ENCODE peak calls at places on chromosomes 2 and 18, in six cellular contexts. P is Peyer's patch, W is AG04450, J is lower lobe of right lung, Z is epithelial cell of esophagus, R is HFFc6. Q is an unnamed sample.

GRCh38 chr2:100205128-100205527 is 62.7 kb upstream of the AFF3 start:
- DNase-seq in P (no peak), W (no peak), J (no peak), Z (no peak), R (no peak), Q (no peak)

GRCh38 chr2:170679607-170680079 is 35.5 kb upstream of the SP5 start:
- DNase-seq in P (peak), W (no peak), J (no peak), Z (peak), R (no peak), Q (no peak)

GRCh38 chr2:200913654-200914053 is 24.5 kb downstream of the NIF3L1 start:
- DNase-seq in P (no peak), W (no peak), J (no peak), Z (peak), R (peak), Q (peak)

GRCh38 chr2:151374426-151374825 is 17.0 kb downstream of the TNFAIP6 start:
- DNase-seq in P (no peak), W (peak), J (no peak), Z (peak), R (peak), Q (peak)

GRCh38 chr18:8526316-8526715 is 82.9 kb upstream of the RAB12 start:
- DNase-seq in P (no peak), W (no peak), J (no peak), Z (no peak), R (no peak), Q (no peak)

GRCh38 chr2:20595439-20596192 is 55.3 kb downstream of the HS1BP3 start:
- DNase-seq in P (peak), W (no peak), J (peak), Z (peak), R (peak), Q (peak)

GRCh38 chr18:34084635-34085034 is 140.1 kb downstream of the NOL4 start:
- DNase-seq in P (no peak), W (no peak), J (no peak), Z (no peak), R (no peak), Q (no peak)

GRCh38 chr2:10554961-10555809 is 107.1 kb upstream of the ODC1 start:
- DNase-seq in P (peak), W (no peak), J (no peak), Z (no peak), R (no peak), Q (no peak)

GRCh38 chr2:84435331-84436081 is 23.6 kb downstream of the SUCLG1 start:
- DNase-seq in P (no peak), W (peak), J (no peak), Z (no peak), R (peak), Q (peak)

GRCh38 chr2:134512734-134513467 is 205.9 kb downstream of the TMEM163 start:
- DNase-seq in P (no peak), W (no peak), J (no peak), Z (peak), R (no peak), Q (no peak)

GRCh38 chr2:111975053-111975552 is 76.7 kb downstream of the MERTK start:
- DNase-seq in P (peak), W (peak), J (no peak), Z (peak), R (peak), Q (peak)

GRCh38 chr2:152508446-152508845 is 173.5 kb downstream of the FMNL2 start:
- DNase-seq in P (no peak), W (peak), J (no peak), Z (peak), R (no peak), Q (peak)

GRCh38 chr2:184372484-184372883 is 225.8 kb upstream of the ZNF804A start:
- DNase-seq in P (no peak), W (no peak), J (no peak), Z (no peak), R (no peak), Q (no peak)

GRCh38 chr18:53416985-53417384 is 807.5 kb downstream of the MBD2 start:
- DNase-seq in P (no peak), W (no peak), J (no peak), Z (no peak), R (no peak), Q (peak)

GRCh38 chr2:121960251-121960650 is 204.8 kb downstream of the TSN start:
- DNase-seq in P (no peak), W (no peak), J (no peak), Z (no peak), R (no peak), Q (no peak)

GRCh38 chr2:39512434-39512935 is 75.4 kb upstream of the MAP4K3 start:
- DNase-seq in P (no peak), W (no peak), J (no peak), Z (no peak), R (peak), Q (no peak)

GRCh38 chr2:182649316-182649715 is 66.7 kb upstream of the DNAJC10 start:
- DNase-seq in P (no peak), W (no peak), J (no peak), Z (peak), R (peak), Q (peak)

GRCh38 chr18:51151568-51152511 is 45.6 kb downstream of the MEX3C start:
- DNase-seq in P (peak), W (no peak), J (no peak), Z (no peak), R (no peak), Q (no peak)

GRCh38 chr2:218622606-218623238 is 15.0 kb downstream of the PLCD4 start:
- DNase-seq in P (no peak), W (no peak), J (no peak), Z (no peak), R (peak), Q (no peak)

GRCh38 chr2:3204451-3204850 is 173.2 kb downstream of the EIPR1 start:
- DNase-seq in P (no peak), W (no peak), J (no peak), Z (no peak), R (no peak), Q (no peak)

GRCh38 chr2:222950886-222951285 is 90.0 kb downstream of the ACSL3 start:
- DNase-seq in P (no peak), W (peak), J (no peak), Z (peak), R (peak), Q (peak)

GRCh38 chr2:202375006-202375610 is 1.0 kb upstream of the BMPR2 start:
- DNase-seq in P (peak), W (peak), J (peak), Z (peak), R (peak), Q (peak)
- TF ChIP-seq CTCF in P (no peak), W (peak), J (no peak), Z (no peak), R (peak), Q (no peak)

GRCh38 chr2:105989070-105989469 is 205.0 kb downstream of the UXS1 start:
- DNase-seq in P (no peak), W (no peak), J (no peak), Z (no peak), R (no peak), Q (no peak)

DNA sequence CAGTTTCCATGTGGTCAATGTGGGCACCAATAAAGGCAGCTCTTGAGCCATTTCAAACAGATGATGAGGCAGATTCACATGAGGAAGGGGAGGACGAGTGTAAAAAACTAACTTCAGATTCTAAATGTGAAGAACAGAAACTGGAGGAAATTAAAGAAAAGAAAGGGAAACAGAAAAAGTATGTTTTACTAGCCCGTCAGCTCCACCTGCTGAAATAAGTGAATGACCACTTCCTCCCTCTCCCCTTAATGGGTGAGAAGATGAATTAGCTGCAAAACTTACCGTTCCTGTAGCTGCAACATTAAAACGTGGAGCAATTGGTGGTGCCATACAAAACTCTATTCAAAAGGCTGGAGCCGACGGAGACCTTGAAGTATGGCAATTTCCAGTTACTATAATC is 203.5 kb downstream of the UXS1 start:
- DNase-seq in P (no peak), W (no peak), J (no peak), Z (no peak), R (no peak), Q (no peak)
- TF ChIP-seq CTCF in P (no peak), W (no peak), J (no peak), Z (no peak), R (no peak), Q (no peak)

DNA sequence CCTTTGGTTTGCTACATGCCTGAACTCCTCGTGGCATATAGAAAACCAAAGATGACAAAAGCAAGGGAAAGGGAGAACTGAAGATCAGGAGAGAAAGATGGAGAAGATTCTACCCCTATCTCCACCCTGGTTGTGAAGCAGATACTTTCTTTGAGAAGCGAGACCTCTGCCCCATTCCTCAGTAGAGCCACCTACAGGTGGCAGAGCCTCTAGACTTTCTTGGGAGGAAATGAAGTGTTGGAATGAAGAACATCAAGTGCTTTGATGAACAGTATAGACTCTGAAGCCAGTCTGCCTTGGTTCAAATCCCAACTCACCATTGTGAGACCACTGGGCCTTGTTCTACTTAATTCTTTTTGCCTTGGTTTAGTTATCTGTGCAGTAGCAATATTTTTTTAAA is 348.8 kb upstream of the ETAA1 start:
- DNase-seq in P (no peak), W (no peak), J (no peak), Z (no peak), R (no peak), Q (no peak)
- TF ChIP-seq CTCF in P (no peak), W (no peak), J (no peak), Z (no peak), R (peak), Q (no peak)

DNA sequence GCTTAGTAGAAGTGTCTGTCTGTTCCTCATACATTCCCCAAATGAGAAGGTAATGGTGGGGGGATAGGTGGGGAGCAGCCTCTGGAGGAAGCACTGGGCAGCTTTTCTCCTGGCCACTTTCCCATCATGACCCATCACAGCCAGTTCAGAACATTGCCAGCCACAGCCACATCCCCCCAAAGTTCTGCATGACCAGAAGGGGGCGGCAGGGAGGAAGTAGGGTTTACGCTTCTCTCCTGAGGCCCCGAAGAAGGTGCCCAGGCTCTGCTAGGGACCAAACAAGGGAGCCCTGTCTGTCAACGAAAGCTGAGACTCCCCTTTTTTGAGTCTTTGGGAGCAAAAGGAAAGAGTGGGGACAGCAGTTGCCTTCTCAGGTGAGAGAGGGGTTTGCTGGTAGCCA is 7.7 kb downstream of the IGFBP5 start:
- DNase-seq in P (no peak), W (no peak), J (no peak), Z (no peak), R (no peak), Q (no peak)
- TF ChIP-seq CTCF in P (no peak), W (peak), J (no peak), Z (peak), R (peak), Q (peak)

DNA sequence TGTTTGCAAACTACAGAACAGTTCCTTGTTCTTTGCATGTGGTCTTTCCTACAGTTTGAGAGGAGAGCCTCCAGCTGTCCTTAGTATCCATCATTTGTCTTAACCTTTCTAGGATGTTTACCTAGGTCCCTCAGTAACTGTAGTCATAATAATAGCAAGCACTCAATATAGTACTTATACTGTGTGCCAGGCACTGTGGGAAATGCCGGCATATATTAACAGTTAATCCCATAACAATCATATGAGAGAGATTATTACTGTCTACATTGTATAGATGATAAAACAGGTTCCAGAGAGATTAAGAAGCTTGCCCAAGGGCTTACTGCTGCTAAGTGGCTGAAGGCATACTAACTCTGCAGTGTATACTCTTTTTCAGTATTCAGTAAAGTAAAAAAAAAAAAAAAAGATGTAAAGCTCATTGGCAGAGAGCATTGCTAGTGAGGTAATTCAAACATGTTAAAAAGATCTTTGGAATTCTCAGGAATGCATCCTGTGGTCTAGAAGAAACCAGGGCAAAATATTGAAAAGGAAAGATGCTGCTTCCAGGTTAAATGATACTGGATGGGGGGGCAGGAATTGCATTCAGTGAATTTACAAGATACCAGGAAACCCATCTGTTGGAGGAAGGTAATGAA is 72.3 kb downstream of the SPTBN1 start:
- DNase-seq in P (no peak), W (no peak), J (no peak), Z (no peak), R (no peak), Q (peak)
- TF ChIP-seq CTCF in P (no peak), W (no peak), J (no peak), Z (no peak), R (no peak), Q (no peak)